ENCODE peak calls at places on chromosomes 11 and 22, in six cellular contexts. One of them, this sample, is unnamed.

GRCh38 chr11:11988862-11989261 is 19.6 kb downstream of the DKK3 start:
- DNase-seq in small intestine: no peak
- DNase-seq in activated naive CD4-positive, alpha-beta T cell treated with anti-CD3 and anti-CD28 coated beads, Interleukin-2, amount 50 U/mL, for 16 hours: no peak
- DNase-seq in T-helper 2 cell: no peak
- DNase-seq in activated gamma-delta T cell: no peak
- DNase-seq in bronchial epithelial cell: no peak
- DNase-seq in this sample: no peak

GRCh38 chr11:111069076-111069475 is 176.4 kb upstream of the POU2AF2 start:
- DNase-seq in bronchial epithelial cell: peak
- DNase-seq in activated naive CD4-positive, alpha-beta T cell treated with anti-CD3 and anti-CD28 coated beads, Interleukin-2, amount 50 U/mL, for 16 hours: no peak
- DNase-seq in activated gamma-delta T cell: no peak
- DNase-seq in small intestine: no peak
- DNase-seq in T-helper 2 cell: no peak
- DNase-seq in this sample: no peak

GRCh38 chr11:8359521-8359920 is 95.8 kb upstream of the LMO1 start:
- DNase-seq in activated naive CD4-positive, alpha-beta T cell treated with anti-CD3 and anti-CD28 coated beads, Interleukin-2, amount 50 U/mL, for 16 hours: no peak
- DNase-seq in bronchial epithelial cell: no peak
- DNase-seq in activated gamma-delta T cell: no peak
- DNase-seq in T-helper 2 cell: no peak
- DNase-seq in small intestine: no peak
- DNase-seq in this sample: no peak

GRCh38 chr11:3942956-3943497 is 87.6 kb downstream of the STIM1 start:
- DNase-seq in activated gamma-delta T cell: no peak
- DNase-seq in small intestine: no peak
- DNase-seq in bronchial epithelial cell: peak
- DNase-seq in T-helper 2 cell: no peak
- DNase-seq in activated naive CD4-positive, alpha-beta T cell treated with anti-CD3 and anti-CD28 coated beads, Interleukin-2, amount 50 U/mL, for 16 hours: no peak
- DNase-seq in this sample: no peak

GRCh38 chr11:43756575-43756974 is 76.0 kb downstream of the HSD17B12 start:
- DNase-seq in bronchial epithelial cell: peak
- DNase-seq in activated naive CD4-positive, alpha-beta T cell treated with anti-CD3 and anti-CD28 coated beads, Interleukin-2, amount 50 U/mL, for 16 hours: no peak
- DNase-seq in T-helper 2 cell: peak
- DNase-seq in small intestine: no peak
- DNase-seq in activated gamma-delta T cell: no peak
- DNase-seq in this sample: no peak

GRCh38 chr11:128823751-128824150 is 43.3 kb downstream of the KCNJ1 start:
- DNase-seq in small intestine: no peak
- DNase-seq in activated naive CD4-positive, alpha-beta T cell treated with anti-CD3 and anti-CD28 coated beads, Interleukin-2, amount 50 U/mL, for 16 hours: no peak
- DNase-seq in T-helper 2 cell: no peak
- DNase-seq in bronchial epithelial cell: no peak
- DNase-seq in activated gamma-delta T cell: no peak
- DNase-seq in this sample: no peak

GRCh38 chr11:57131080-57131790 is 50.5 kb upstream of the LRRC55 start:
- DNase-seq in small intestine: peak
- DNase-seq in T-helper 2 cell: no peak
- DNase-seq in bronchial epithelial cell: peak
- DNase-seq in activated naive CD4-positive, alpha-beta T cell treated with anti-CD3 and anti-CD28 coated beads, Interleukin-2, amount 50 U/mL, for 16 hours: no peak
- DNase-seq in activated gamma-delta T cell: no peak
- DNase-seq in this sample: peak

GRCh38 chr22:43542681-43543521 is 131.1 kb downstream of the MPPED1 start:
- DNase-seq in activated naive CD4-positive, alpha-beta T cell treated with anti-CD3 and anti-CD28 coated beads, Interleukin-2, amount 50 U/mL, for 16 hours: no peak
- DNase-seq in T-helper 2 cell: no peak
- DNase-seq in activated gamma-delta T cell: no peak
- DNase-seq in small intestine: no peak
- DNase-seq in bronchial epithelial cell: no peak
- DNase-seq in this sample: no peak

GRCh38 chr11:241634-242033 is 4.9 kb downstream of the PSMD13 start:
- DNase-seq in small intestine: no peak
- DNase-seq in activated naive CD4-positive, alpha-beta T cell treated with anti-CD3 and anti-CD28 coated beads, Interleukin-2, amount 50 U/mL, for 16 hours: no peak
- DNase-seq in T-helper 2 cell: no peak
- DNase-seq in activated gamma-delta T cell: no peak
- DNase-seq in bronchial epithelial cell: no peak
- DNase-seq in this sample: no peak

GRCh38 chr22:30843245-30843644 is 125.3 kb downstream of the MORC2 start:
- DNase-seq in small intestine: no peak
- DNase-seq in bronchial epithelial cell: no peak
- DNase-seq in activated gamma-delta T cell: no peak
- DNase-seq in T-helper 2 cell: no peak
- DNase-seq in activated naive CD4-positive, alpha-beta T cell treated with anti-CD3 and anti-CD28 coated beads, Interleukin-2, amount 50 U/mL, for 16 hours: no peak
- DNase-seq in this sample: no peak

GRCh38 chr11:97743205-97743742 is 1277.5 kb upstream of the CNTN5 start:
- DNase-seq in T-helper 2 cell: no peak
- DNase-seq in activated gamma-delta T cell: no peak
- DNase-seq in small intestine: no peak
- DNase-seq in bronchial epithelial cell: peak
- DNase-seq in activated naive CD4-positive, alpha-beta T cell treated with anti-CD3 and anti-CD28 coated beads, Interleukin-2, amount 50 U/mL, for 16 hours: no peak
- DNase-seq in this sample: no peak

GRCh38 chr11:36391062-36391461 is 95.0 kb downstream of the PRR5L start:
- DNase-seq in T-helper 2 cell: no peak
- DNase-seq in small intestine: no peak
- DNase-seq in bronchial epithelial cell: no peak
- DNase-seq in activated gamma-delta T cell: no peak
- DNase-seq in activated naive CD4-positive, alpha-beta T cell treated with anti-CD3 and anti-CD28 coated beads, Interleukin-2, amount 50 U/mL, for 16 hours: no peak
- DNase-seq in this sample: no peak

GRCh38 chr11:57162179-57162898 is 19.4 kb upstream of the LRRC55 start:
- DNase-seq in small intestine: no peak
- DNase-seq in T-helper 2 cell: no peak
- DNase-seq in bronchial epithelial cell: peak
- DNase-seq in activated naive CD4-positive, alpha-beta T cell treated with anti-CD3 and anti-CD28 coated beads, Interleukin-2, amount 50 U/mL, for 16 hours: no peak
- DNase-seq in activated gamma-delta T cell: no peak
- DNase-seq in this sample: no peak

GRCh38 chr11:72758304-72758689 is 6.1 kb upstream of the ARAP1 start:
- DNase-seq in T-helper 2 cell: no peak
- DNase-seq in bronchial epithelial cell: no peak
- DNase-seq in small intestine: no peak
- DNase-seq in activated gamma-delta T cell: no peak
- DNase-seq in activated naive CD4-positive, alpha-beta T cell treated with anti-CD3 and anti-CD28 coated beads, Interleukin-2, amount 50 U/mL, for 16 hours: no peak
- DNase-seq in this sample: no peak

GRCh38 chr11:70141490-70142014 is 61.5 kb upstream of the FADD start:
- DNase-seq in small intestine: no peak
- DNase-seq in T-helper 2 cell: no peak
- DNase-seq in activated gamma-delta T cell: no peak
- DNase-seq in bronchial epithelial cell: peak
- DNase-seq in activated naive CD4-positive, alpha-beta T cell treated with anti-CD3 and anti-CD28 coated beads, Interleukin-2, amount 50 U/mL, for 16 hours: no peak
- DNase-seq in this sample: no peak

GRCh38 chr22:22210375-22210774 is 34.2 kb upstream of the VPREB1 start:
- DNase-seq in small intestine: no peak
- DNase-seq in activated gamma-delta T cell: no peak
- DNase-seq in bronchial epithelial cell: peak
- DNase-seq in T-helper 2 cell: peak
- DNase-seq in activated naive CD4-positive, alpha-beta T cell treated with anti-CD3 and anti-CD28 coated beads, Interleukin-2, amount 50 U/mL, for 16 hours: peak
- DNase-seq in this sample: no peak

GRCh38 chr11:56296877-56297276 is 4.8 kb upstream of the OR8H1 start:
- DNase-seq in T-helper 2 cell: no peak
- DNase-seq in bronchial epithelial cell: no peak
- DNase-seq in activated gamma-delta T cell: no peak
- DNase-seq in small intestine: no peak
- DNase-seq in activated naive CD4-positive, alpha-beta T cell treated with anti-CD3 and anti-CD28 coated beads, Interleukin-2, amount 50 U/mL, for 16 hours: no peak
- DNase-seq in this sample: no peak

GRCh38 chr11:44096360-44097188 is 1.1 kb downstream of the EXT2 start:
- DNase-seq in activated naive CD4-positive, alpha-beta T cell treated with anti-CD3 and anti-CD28 coated beads, Interleukin-2, amount 50 U/mL, for 16 hours: no peak
- DNase-seq in small intestine: peak
- DNase-seq in T-helper 2 cell: no peak
- DNase-seq in activated gamma-delta T cell: no peak
- DNase-seq in bronchial epithelial cell: peak
- DNase-seq in this sample: peak

GRCh38 chr22:50530280-50530856 is 556 bp upstream of the TYMP start:
- DNase-seq in small intestine: peak
- DNase-seq in activated naive CD4-positive, alpha-beta T cell treated with anti-CD3 and anti-CD28 coated beads, Interleukin-2, amount 50 U/mL, for 16 hours: peak
- DNase-seq in bronchial epithelial cell: peak
- DNase-seq in T-helper 2 cell: peak
- DNase-seq in activated gamma-delta T cell: no peak
- DNase-seq in this sample: peak

GRCh38 chr11:73404048-73404447 is 27.8 kb downstream of the RELT start:
- DNase-seq in T-helper 2 cell: no peak
- DNase-seq in small intestine: peak
- DNase-seq in activated naive CD4-positive, alpha-beta T cell treated with anti-CD3 and anti-CD28 coated beads, Interleukin-2, amount 50 U/mL, for 16 hours: no peak
- DNase-seq in activated gamma-delta T cell: no peak
- DNase-seq in bronchial epithelial cell: peak
- DNase-seq in this sample: no peak

GRCh38 chr22:36546092-36546804 is 17.3 kb upstream of the EIF3D start:
- DNase-seq in small intestine: no peak
- DNase-seq in activated naive CD4-positive, alpha-beta T cell treated with anti-CD3 and anti-CD28 coated beads, Interleukin-2, amount 50 U/mL, for 16 hours: peak
- DNase-seq in activated gamma-delta T cell: no peak
- DNase-seq in bronchial epithelial cell: peak
- DNase-seq in T-helper 2 cell: peak
- DNase-seq in this sample: no peak

This sample was measured in colonic mucosa.